ENCODE peak calls at places on chromosomes 1 and 21, in four cellular contexts. T is CD8-positive, alpha-beta T cell; K is Caco-2; Z is BJ. E is an unnamed sample. For H3K36me3, the result is how much of the 10 kb centered on the place peaks cover.

GRCh38 chr1:181482521-181483083 is 715 bp upstream of the CACNA1E start:
- DNase-seq in T (no peak), K (peak), Z (no peak), E (no peak)

GRCh38 chr1:204711947-204712701 is 26.6 kb upstream of the LRRN2 start:
- DNase-seq in T (no peak), K (no peak), Z (no peak), E (peak)

GRCh38 chr1:211320980-211321379 is 5.7 kb upstream of the TRAF5 start:
- DNase-seq in T (no peak), K (no peak), Z (no peak), E (no peak)

GRCh38 chr21:42784896-42785451 is 94.4 kb downstream of the WDR4 start:
- DNase-seq in T (no peak), K (no peak), Z (no peak), E (no peak)

GRCh38 chr1:16120940-16121410 is 34.9 kb downstream of the EPHA2 start:
- DNase-seq in T (no peak), K (no peak), Z (no peak), E (no peak)

GRCh38 chr1:113146242-113147072 is 73.5 kb downstream of the LRIG2 start:
- DNase-seq in T (peak), K (peak), Z (no peak), E (peak)

GRCh38 chr21:46121286-46122221 is 23.6 kb downstream of the COL6A2 start:
- DNase-seq in T (peak), K (no peak), Z (no peak), E (no peak)

GRCh38 chr1:107683683-107684082 is 281.3 kb downstream of the VAV3 start:
- DNase-seq in T (no peak), K (no peak), Z (no peak), E (no peak)

GRCh38 chr1:210246447-210246846 is 13.9 kb downstream of the SERTAD4 start:
- DNase-seq in T (no peak), K (no peak), Z (no peak), E (no peak)

GRCh38 chr1:70667771-70668170 is 256.7 kb downstream of the CTH start:
- DNase-seq in T (no peak), K (no peak), Z (no peak), E (no peak)

GRCh38 chr1:24418898-24419628 is 3.5 kb downstream of the NIPAL3 start:
- DNase-seq in T (peak), K (no peak), Z (no peak), E (no peak)

GRCh38 chr1:84434756-84435142 is 36.5 kb downstream of the DNASE2B start:
- DNase-seq in T (no peak), K (no peak), Z (no peak), E (no peak)

GRCh38 chr1:54260810-54261209 is 60.8 kb downstream of the MRPL37 start:
- DNase-seq in T (no peak), K (no peak), Z (no peak), E (no peak)

GRCh38 chr1:108686609-108687313 is 5.3 kb upstream of the PRPF38B start:
- DNase-seq in T (no peak), K (peak), Z (no peak), E (no peak)

GRCh38 chr1:66549017-66549416 is 15.1 kb downstream of the SGIP1 start:
- DNase-seq in T (no peak), K (no peak), Z (no peak), E (no peak)

GRCh38 chr1:238241607-238242006 is 350.9 kb upstream of the ZP4 start:
- DNase-seq in T (no peak), K (no peak), Z (no peak), E (no peak)

GRCh38 chr1:226083303-226084101 is 21.0 kb downstream of the H3-3A start:
- DNase-seq in T (peak), K (peak), Z (no peak), E (peak)

GRCh38 chr1:156998840-156999239 is 46.7 kb downstream of the ARHGEF11 start:
- DNase-seq in T (no peak), K (no peak), Z (no peak), E (no peak)

GRCh38 chr1:157073944-157074685 is 25.5 kb downstream of the ETV3L start:
- DNase-seq in T (peak), K (peak), Z (no peak), E (peak)

GRCh38 chr1:245129321-245129720 is 25.5 kb upstream of the KIF26B start:
- DNase-seq in T (no peak), K (no peak), Z (no peak), E (no peak)

GRCh38 chr1:109907190-109907774 is 3.4 kb upstream of the CSF1 start:
- DNase-seq in T (no peak), K (no peak), Z (no peak), E (no peak)

GRCh38 chr1:231094421-231094820 is 54.4 kb upstream of the FAM89A start:
- DNase-seq in T (no peak), K (no peak), Z (no peak), E (no peak)

GRCh38 chr21:42721341-42721824 is 68.0 kb downstream of the PDE9A start:
- DNase-seq in T (no peak), K (no peak), Z (no peak), E (no peak)

GRCh38 chr1:57991289-57991688 is 555.2 kb downstream of the OMA1 start:
- DNase-seq in T (no peak), K (no peak), Z (no peak), E (no peak)

GRCh38 chr1:155940993-155941844 is at the start of gene RXFP4:
- DNase-seq in T (no peak), K (no peak), Z (no peak), E (peak)

GRCh38 chr1:90706437-90707362 is 10.4 kb downstream of the BARHL2 start:
- DNase-seq in T (no peak), K (no peak), Z (no peak), E (no peak)

GRCh38 chr21:17513214-17514123 is 626 bp downstream of the CXADR start:
- DNase-seq in T (no peak), K (peak), Z (no peak), E (no peak)

GRCh38 chr1:16420719-16421118 is 16.5 kb downstream of the SPATA21 start:
- DNase-seq in T (peak), K (no peak), Z (no peak), E (peak)

GRCh38 chr1:1730870-1731269 is 6.7 kb upstream of the CDK11A start:
- DNase-seq in T (no peak), K (no peak), Z (no peak), E (no peak)

GRCh38 chr1:183544598-183545297 is 45.5 kb downstream of the NCF2 start:
- DNase-seq in T (no peak), K (no peak), Z (no peak), E (no peak)

GRCh38 chr21:36753556-36753955 is 54.6 kb downstream of the SIM2 start:
- DNase-seq in T (no peak), K (no peak), Z (no peak), E (no peak)

GRCh38 chr1:62796151-62796680 is 12.3 kb downstream of the ATG4C start:
- DNase-seq in T (no peak), K (no peak), Z (no peak), E (no peak)

GRCh38 chr1:203346060-203346754 is 4.7 kb downstream of the FMOD start:
- DNase-seq in T (no peak), K (no peak), Z (no peak), E (no peak)

GRCh38 chr21:28229811-28230210 is 762.9 kb downstream of the LTN1 start:
- DNase-seq in T (no peak), K (no peak), Z (no peak), E (no peak)

GRCh38 chr1:54459714-54460113 is 53.5 kb upstream of the SSBP3 start:
- DNase-seq in T (no peak), K (no peak), Z (no peak), E (peak)

GRCh38 chr21:28818663-28819278 is 173.9 kb downstream of the LTN1 start:
- DNase-seq in T (no peak), K (no peak), Z (peak), E (no peak)

GRCh38 chr1:115198938-115199337 is 109.6 kb upstream of the TSPAN2 start:
- DNase-seq in T (no peak), K (no peak), Z (peak), E (no peak)

DNA sequence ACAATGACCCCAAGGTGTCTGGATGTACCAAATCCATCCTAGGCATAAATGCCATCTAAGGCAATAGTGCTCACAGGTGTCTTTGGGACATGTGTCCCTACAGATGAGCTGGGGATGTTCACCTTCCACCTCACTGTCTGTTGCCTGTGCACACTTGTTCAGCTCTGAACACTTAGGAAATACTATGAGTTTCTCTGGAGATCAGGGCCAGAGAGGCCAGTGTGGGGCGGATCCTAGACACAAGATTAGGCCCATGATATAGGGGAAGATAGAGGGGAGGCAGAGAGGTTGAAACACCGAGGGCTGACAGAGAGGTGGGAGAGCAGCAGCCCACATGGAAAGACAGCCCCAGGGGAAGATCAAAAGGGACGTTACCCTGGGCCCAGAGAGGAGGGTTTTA is 25.6 kb downstream of the C1orf116 start:
- DNase-seq in T (no peak), K (no peak), Z (no peak), E (no peak)
- H3K4me3 ChIP-seq in T (no peak), K (no peak), Z (no peak), E (no peak)

GRCh38 chr1:224615861-224616760 is at the start of gene CNIH3:
- DNase-seq in T (peak), K (peak), Z (no peak), E (peak)
- TF ChIP-seq CTCF in T (no peak), K (no peak), Z (no peak), E (peak)

GRCh38 chr1:77958850-77959249 is 20.0 kb downstream of the FUBP1 start:
- DNase-seq in T (no peak), K (no peak), Z (no peak), E (no peak)
- H3K36me3 ChIP-seq in T (half or more), K (under half), Z (under half), E (half or more)

GRCh38 chr21:32604484-32604883 is 7.7 kb downstream of the CFAP298 start:
- DNase-seq in T (no peak), K (no peak), Z (no peak), E (no peak)
- H3K4me3 ChIP-seq in T (no peak), K (no peak), Z (no peak), E (no peak)

DNA sequence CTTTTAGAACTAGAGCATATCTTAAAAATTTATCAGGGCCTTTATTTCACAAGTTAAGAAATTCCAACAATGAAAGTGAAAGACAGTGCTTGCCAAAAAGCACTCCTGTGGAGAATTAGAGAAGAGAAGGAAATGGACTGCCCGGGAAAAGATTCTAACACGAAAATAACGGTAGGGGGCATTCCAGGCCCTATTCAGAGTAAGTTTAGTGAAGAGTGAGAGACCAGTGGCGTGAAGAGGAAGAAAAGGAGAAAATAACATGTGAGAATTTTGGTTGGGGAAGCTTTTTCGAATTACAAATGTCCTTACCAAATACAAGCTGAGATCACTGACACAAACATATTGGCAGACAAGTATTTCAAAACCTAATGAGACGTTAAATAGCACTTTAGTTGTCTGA is 38.4 kb upstream of the RBM34 start:
- DNase-seq in T (no peak), K (no peak), Z (no peak), E (no peak)
- TF ChIP-seq CTCF in T (no peak), K (no peak), Z (peak), E (no peak)

GRCh38 chr1:55634516-55634915 is 419.4 kb upstream of the USP24 start:
- DNase-seq in T (no peak), K (no peak), Z (no peak), E (no peak)
- H3K36me3 ChIP-seq in T (under half), K (under half), Z (under half), E (under half)

GRCh38 chr21:35201288-35201687 is 152.2 kb upstream of the RUNX1 start:
- DNase-seq in T (no peak), K (no peak), Z (no peak), E (no peak)

GRCh38 chr21:35202431-35202830 is 153.3 kb upstream of the RUNX1 start:
- DNase-seq in T (no peak), K (no peak), Z (peak), E (no peak)

GRCh38 chr21:35199733-35200015 is 150.6 kb upstream of the RUNX1 start:
- DNase-seq in T (no peak), K (no peak), Z (no peak), E (no peak)

GRCh38 chr21:35203093-35204021 is 154.3 kb upstream of the RUNX1 start:
- DNase-seq in T (no peak), K (no peak), Z (peak), E (no peak)

GRCh38 chr21:35201799-35202198 is 152.7 kb upstream of the RUNX1 start:
- DNase-seq in T (no peak), K (no peak), Z (no peak), E (no peak)
- H3K4me3 ChIP-seq in T (no peak), K (no peak), Z (no peak), E (no peak)

E was measured in DND-41.